ENCODE peak calls at places on chromosomes 5 and 9, in four cellular contexts. M is left ventricle myocardium inferior; O is activated CD8-positive, alpha-beta T cell treated with anti-CD3 and anti-CD28 coated beads, Interleukin-2, amount 10 ng/mL, durations not matched to agents 7 days and 5 days; Z is T-cell. R is an unnamed sample.

GRCh38 chr9:115640887-115641286 is 512.7 kb upstream of the PAPPA start:
- DNase-seq in M (no peak), O (no peak), Z (no peak), R (no peak)

GRCh38 chr5:139768802-139769465 is 26.7 kb upstream of the PSD2 start:
- DNase-seq in M (no peak), O (no peak), Z (no peak), R (peak)

GRCh38 chr9:137786511-137786920 is 91.1 kb upstream of the CACNA1B start:
- DNase-seq in M (no peak), O (no peak), Z (no peak), R (no peak)

GRCh38 chr5:171365351-171365750 is 22.3 kb upstream of the NPM1 start:
- DNase-seq in M (no peak), O (no peak), Z (no peak), R (peak)

GRCh38 chr5:158063052-158063451 is 204.1 kb upstream of the CLINT1 start:
- DNase-seq in M (no peak), O (no peak), Z (no peak), R (no peak)

GRCh38 chr5:36596247-36596646 is 10.2 kb upstream of the SLC1A3 start:
- DNase-seq in M (no peak), O (no peak), Z (no peak), R (no peak)

GRCh38 chr9:36029765-36030528 is 6.8 kb upstream of the RECK start:
- DNase-seq in M (no peak), O (no peak), Z (no peak), R (no peak)

GRCh38 chr5:161051920-161052500 is 200.0 kb upstream of the ATP10B start:
- DNase-seq in M (no peak), O (no peak), Z (no peak), R (no peak)

GRCh38 chr5:55146543-55147151 is 13.3 kb upstream of the GPX8 start:
- DNase-seq in M (peak), O (peak), Z (peak), R (peak)

GRCh38 chr5:93924628-93925027 is 183.2 kb upstream of the POU5F2 start:
- DNase-seq in M (no peak), O (no peak), Z (no peak), R (no peak)

GRCh38 chr9:94787268-94787667 is 60.8 kb downstream of the AOPEP start:
- DNase-seq in M (no peak), O (no peak), Z (no peak), R (no peak)

GRCh38 chr5:24363789-24364534 is 280.8 kb downstream of the CDH10 start:
- DNase-seq in M (no peak), O (no peak), Z (no peak), R (no peak)

GRCh38 chr9:90219548-90220118 is 423.0 kb downstream of the DIRAS2 start:
- DNase-seq in M (no peak), O (peak), Z (no peak), R (peak)

GRCh38 chr5:173391031-173391430 is 62.8 kb upstream of the STC2 start:
- DNase-seq in M (no peak), O (no peak), Z (no peak), R (no peak)

GRCh38 chr9:91210318-91210717 is 151.4 kb downstream of the AUH start:
- DNase-seq in M (no peak), O (no peak), Z (no peak), R (no peak)

GRCh38 chr9:125631391-125632085 is 75.5 kb downstream of the MAPKAP1 start:
- DNase-seq in M (no peak), O (peak), Z (no peak), R (peak)

GRCh38 chr5:131417240-131417869 is 153.5 kb downstream of the CDC42SE2 start:
- DNase-seq in M (peak), O (peak), Z (peak), R (peak)

GRCh38 chr9:126379661-126380365 is 53.2 kb downstream of the MVB12B start:
- DNase-seq in M (no peak), O (peak), Z (no peak), R (no peak)

GRCh38 chr9:77707696-77708095 is 59.6 kb upstream of the GNA14 start:
- DNase-seq in M (peak), O (no peak), Z (no peak), R (no peak)

GRCh38 chr5:177288191-177288590 is 15.3 kb downstream of the RAB24 start:
- DNase-seq in M (no peak), O (no peak), Z (no peak), R (no peak)

GRCh38 chr9:106284300-106284699 is 578.7 kb upstream of the ZNF462 start:
- DNase-seq in M (no peak), O (no peak), Z (no peak), R (peak)

GRCh38 chr5:58318468-58318867 is 141.4 kb downstream of the PLK2 start:
- DNase-seq in M (no peak), O (no peak), Z (no peak), R (no peak)

GRCh38 chr5:135821061-135821781 is 13.2 kb upstream of the SLC25A48 start:
- DNase-seq in M (no peak), O (no peak), Z (no peak), R (no peak)